ENCODE peak calls at places on chromosomes 16 and 17, in five cellular contexts. B, T, O, G and Y are unnamed samples.

GRCh38 chr17:79041041-79041570 is 17.1 kb downstream of the C1QTNF1 start:
- ATAC-seq in B (no peak), O (no peak), T (no peak), G (no peak), Y (no peak)

GRCh38 chr17:65737451-65737850 is 176.0 kb upstream of the AXIN2 start:
- ATAC-seq in T (no peak), O (no peak), G (no peak), B (no peak), Y (no peak)

GRCh38 chr17:18129041-18129502 is 20.5 kb downstream of the MYO15A start:
- ATAC-seq in G (no peak), B (no peak), T (peak), O (no peak), Y (no peak)

GRCh38 chr17:73240561-73240960 is 21.1 kb downstream of the CPSF4L start:
- ATAC-seq in T (no peak), B (no peak), G (no peak), O (no peak), Y (no peak)

GRCh38 chr16:18932243-18932997 is 6.2 kb upstream of the SMG1 start:
- ATAC-seq in B (no peak), T (no peak), G (no peak), O (no peak), Y (no peak)

GRCh38 chr17:37826497-37827115 is 81.7 kb upstream of the HNF1B start:
- ATAC-seq in T (peak), B (no peak), O (no peak), G (peak), Y (peak)

GRCh38 chr17:3556905-3557767 is 476 bp downstream of the TRPV3 start:
- ATAC-seq in B (no peak), G (peak), T (peak), O (no peak), Y (peak)

GRCh38 chr16:82248677-82249076 is 78.7 kb upstream of the MPHOSPH6 start:
- ATAC-seq in B (no peak), O (no peak), T (no peak), G (no peak), Y (no peak)

GRCh38 chr16:68116256-68116853 is 31.2 kb downstream of the NFATC3 start:
- ATAC-seq in B (peak), O (peak), G (no peak), T (peak), Y (no peak)

GRCh38 chr17:35520043-35520442 is 17.4 kb downstream of the SLFN12L start:
- ATAC-seq in B (no peak), G (no peak), T (no peak), O (peak), Y (no peak)

GRCh38 chr16:57859331-57859730 is 57.0 kb upstream of the KIFC3 start:
- ATAC-seq in O (no peak), T (peak), G (no peak), B (no peak), Y (no peak)

GRCh38 chr16:15524966-15525365 is 90.6 kb downstream of the BMERB1 start:
- ATAC-seq in G (no peak), B (no peak), T (no peak), O (no peak), Y (no peak)

GRCh38 chr16:51056331-51056730 is 94.7 kb downstream of the SALL1 start:
- ATAC-seq in B (no peak), O (no peak), G (no peak), T (no peak), Y (no peak)

GRCh38 chr17:76658387-76658705 is 14.8 kb upstream of the ST6GALNAC1 start:
- ATAC-seq in G (no peak), O (no peak), B (no peak), T (no peak), Y (no peak)

GRCh38 chr17:27473190-27473747 is 17.0 kb downstream of the KSR1 start:
- ATAC-seq in O (peak), B (peak), G (no peak), T (peak), Y (no peak)

GRCh38 chr16:50697881-50698767 is 4.7 kb downstream of the NOD2 start:
- ATAC-seq in B (peak), O (peak), G (peak), T (peak), Y (peak)

GRCh38 chr16:67673712-67674580 is 7.3 kb downstream of the C16orf86 start:
- ATAC-seq in O (no peak), B (no peak), G (peak), T (peak), Y (no peak)

GRCh38 chr17:6269474-6269873 is 165.4 kb downstream of the AIPL1 start:
- ATAC-seq in O (no peak), B (no peak), T (peak), G (no peak), Y (no peak)

GRCh38 chr16:2287916-2288547 is 20.1 kb upstream of the RNPS1 start:
- ATAC-seq in T (no peak), O (no peak), G (no peak), B (no peak), Y (no peak)